ENCODE peak calls at places on chromosomes 3 and 15, in six cellular contexts. I is transverse colon, P is tibial nerve, A is tibial artery, J is thyroid gland, N is heart left ventricle. S is an unnamed sample.
A peak's percentile ranks its signal among the peaks of the same experiment; 100 is the strongest.

GRCh38 chr15:74842581-74843444 is at the start of gene ULK3:
- DNase-seq in I (peak; percentile 93), P (peak; percentile 81), A (peak; percentile 91), J (peak; percentile 95), N (peak; percentile 95), S (peak; percentile 91)

GRCh38 chr3:156981005-156981404 is 154.9 kb downstream of the LEKR1 start:
- DNase-seq in I (no peak), P (no peak), A (no peak), J (no peak), N (no peak), S (no peak)

GRCh38 chr3:197398301-197398878 is 100.0 kb upstream of the DLG1 start:
- DNase-seq in I (no peak), P (no peak), A (no peak), J (no peak), N (no peak), S (no peak)

GRCh38 chr3:149224736-149225594 is 3.3 kb upstream of the CP start:
- DNase-seq in I (no peak), P (no peak), A (peak; percentile 31), J (no peak), N (no peak), S (no peak)

GRCh38 chr3:58326267-58326932 is 6.3 kb upstream of the PXK start:
- DNase-seq in I (no peak), P (no peak), A (no peak), J (no peak), N (no peak), S (no peak)

GRCh38 chr3:155233213-155233612 is 60.3 kb downstream of the STRIT1 start:
- DNase-seq in I (peak; percentile 8), P (peak; percentile 26), A (peak; percentile 85), J (peak; percentile 54), N (no peak), S (peak; percentile 61)

GRCh38 chr3:50356553-50356952 is 2.8 kb downstream of the TMEM115 start:
- DNase-seq in I (peak; percentile 83), P (no peak), A (no peak), J (peak; percentile 95), N (no peak), S (no peak)

GRCh38 chr3:114404590-114404989 is 110.8 kb downstream of the TIGIT start:
- DNase-seq in I (no peak), P (no peak), A (no peak), J (no peak), N (no peak), S (no peak)

GRCh38 chr3:60246361-60246760 is 1004.9 kb downstream of the FHIT start:
- DNase-seq in I (no peak), P (no peak), A (no peak), J (no peak), N (no peak), S (no peak)

DNA sequence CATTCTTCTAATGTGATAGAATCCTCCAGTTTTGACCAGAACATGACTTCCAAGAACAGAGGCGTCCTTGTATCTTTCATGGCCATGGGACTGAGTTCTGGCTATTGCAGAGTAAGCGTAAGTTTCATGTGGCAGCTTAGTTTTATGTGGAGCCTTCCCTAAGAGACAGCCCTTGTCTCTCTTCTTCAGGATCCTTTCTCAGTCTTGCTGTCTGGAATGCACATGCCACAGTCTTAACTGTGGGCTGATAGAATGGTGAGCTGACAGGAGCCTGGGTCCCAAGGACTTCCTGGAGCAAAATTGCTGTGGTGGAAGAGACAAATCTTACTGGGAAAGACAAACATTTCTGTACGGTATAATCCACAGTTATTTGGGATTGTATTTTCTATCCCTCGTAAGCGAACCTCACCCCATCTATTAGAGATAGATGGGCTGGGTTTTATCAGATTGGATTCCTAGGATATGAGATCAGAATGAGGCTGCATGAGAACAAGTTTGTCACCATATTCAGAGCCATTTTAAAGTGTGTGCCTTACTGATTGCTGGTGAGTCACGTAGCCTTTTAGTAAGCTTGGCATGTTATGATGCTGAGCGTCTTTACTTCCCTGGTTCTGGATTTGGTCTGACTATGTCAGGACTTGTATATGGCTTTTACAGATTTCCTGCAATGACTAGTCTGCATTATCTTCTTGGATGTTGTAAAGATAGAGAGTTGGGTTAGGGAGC is 32.8 kb downstream of the CDIN1 start:
- DNase-seq in I (no peak), P (no peak), A (no peak), J (no peak), N (no peak), S (peak; percentile 74)
- H3K4me1 ChIP-seq in I (no peaks in the 10 kb centered on the region), P (no peaks in the 10 kb centered on the region), A (no peaks in the 10 kb centered on the region), J (no peaks in the 10 kb centered on the region), N (no peaks in the 10 kb centered on the region), S (peaks cover 22% of the 10 kb centered on the region)

DNA sequence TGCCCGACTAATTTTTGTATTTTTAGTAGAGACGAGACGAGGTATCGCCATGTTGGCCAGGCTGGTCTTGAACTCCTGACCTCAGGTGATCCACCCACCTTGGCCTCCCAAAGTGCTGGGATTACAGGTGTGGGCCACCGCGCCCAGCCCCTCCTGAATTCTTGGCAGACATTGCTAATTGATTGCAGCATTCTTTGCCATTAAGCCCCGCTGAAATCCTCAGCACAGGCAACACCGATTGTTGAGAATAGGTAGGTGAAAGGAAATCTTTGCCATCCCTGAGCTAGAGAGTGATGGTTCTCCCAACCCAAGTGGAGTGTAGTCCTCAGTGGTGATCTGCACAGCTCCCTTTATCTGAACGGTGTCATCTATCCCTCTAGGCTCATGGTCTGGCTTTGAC is 1.6 kb downstream of the MAN2A2 start:
- DNase-seq in I (no peak), P (no peak), A (no peak), J (no peak), N (no peak), S (no peak)
- H3K27ac ChIP-seq in I (no peak overlapping the region), P (no peak overlapping the region), A (no peak overlapping the region), J (no peak overlapping the region), N (no peak overlapping the region), S (no peak overlapping the region)

GRCh38 chr3:45601156-45601555 is 6.6 kb downstream of the LIMD1 start:
- DNase-seq in I (no peak), P (no peak), A (no peak), J (no peak), N (no peak), S (no peak)

GRCh38 chr3:45597166-45597565 is 2.6 kb downstream of the LIMD1 start:
- DNase-seq in I (peak; percentile 24), P (no peak), A (no peak), J (peak; percentile 64), N (no peak), S (no peak)

GRCh38 chr3:45597581-45597980 is 3.0 kb downstream of the LIMD1 start:
- DNase-seq in I (no peak), P (no peak), A (no peak), J (no peak), N (no peak), S (no peak)

GRCh38 chr3:45599424-45599886 is 4.9 kb downstream of the LIMD1 start:
- DNase-seq in I (peak; percentile 51), P (no peak), A (no peak), J (peak; percentile 45), N (no peak), S (no peak)

GRCh38 chr3:45599984-45600650 is 5.6 kb downstream of the LIMD1 start:
- DNase-seq in I (peak; percentile 65), P (no peak), A (no peak), J (no peak), N (no peak), S (no peak)
- H3K4me1 ChIP-seq in I (peaks cover 39% of the 10 kb centered on the region), P (peaks cover 52% of the 10 kb centered on the region), A (peaks cover 77% of the 10 kb centered on the region), J (peaks cover 72% of the 10 kb centered on the region), N (peaks cover 73% of the 10 kb centered on the region), S (peaks cover 26% of the 10 kb centered on the region)

GRCh38 chr3:12994607-12995388 is 78.4 kb downstream of the IQSEC1 start:
- DNase-seq in I (peak; percentile 93), P (peak; percentile 78), A (peak; percentile 86), J (peak; percentile 88), N (peak; percentile 94), S (peak; percentile 73)
- H3K27ac ChIP-seq in I (peak overlapping the region; percentile 88), P (peak overlapping the region; percentile 83), A (peak overlapping the region; percentile 95), J (peak overlapping the region; percentile 79), N (peak overlapping the region; percentile 96), S (no peak overlapping the region)

GRCh38 chr3:44321335-44321734 is 17.2 kb upstream of the TCAIM start:
- DNase-seq in I (no peak), P (no peak), A (no peak), J (no peak), N (no peak), S (no peak)
- H3K4me1 ChIP-seq in I (no peaks in the 10 kb centered on the region), P (no peaks in the 10 kb centered on the region), A (no peaks in the 10 kb centered on the region), J (no peaks in the 10 kb centered on the region), N (no peaks in the 10 kb centered on the region), S (no peaks in the 10 kb centered on the region)

S was measured in SJSA1.